ENCODE peak calls at places on chromosomes 4 and X, in eight cellular contexts. I is upper lobe of right lung, N is GM23248, F is transverse colon, J is tibial artery, V is pancreas, W is neural progenitor cell, Z is mammary epithelial cell. Y is an unnamed sample. For H3K36me3, the result is how much of the 10 kb centered on the place peaks cover.

GRCh38 chrX:101417981-101418841 is 10.2 kb downstream of the HNRNPH2 start:
- DNase-seq in I (peak), N (peak), F (peak), J (peak), V (peak), W (peak), Z (no peak), Y (peak)

GRCh38 chr4:104592894-104593470 is 98.3 kb upstream of the CXXC4 start:
- DNase-seq in I (no peak), N (no peak), F (no peak), J (no peak), V (no peak), W (peak), Z (no peak), Y (no peak)

GRCh38 chrX:13463608-13464007 is 105.8 kb upstream of the EGFL6 start:
- DNase-seq in I (no peak), N (peak), F (peak), J (peak), V (no peak), W (no peak), Z (peak), Y (no peak)

GRCh38 chr4:845836-846251 is 19.9 kb upstream of the CPLX1 start:
- DNase-seq in I (no peak), N (peak), F (no peak), J (no peak), V (no peak), W (no peak), Z (no peak), Y (no peak)

GRCh38 chr4:146146918-146147317 is 28.6 kb upstream of the LSM6 start:
- DNase-seq in I (no peak), N (no peak), F (no peak), J (no peak), V (no peak), W (no peak), Z (peak), Y (no peak)

GRCh38 chrX:7552758-7553157 is 290.2 kb upstream of the VCX start:
- DNase-seq in I (no peak), N (peak), F (no peak), J (no peak), V (no peak), W (no peak), Z (no peak), Y (no peak)

GRCh38 chr4:159046683-159047082 is 56.2 kb upstream of the RAPGEF2 start:
- DNase-seq in I (no peak), N (no peak), F (peak), J (no peak), V (no peak), W (no peak), Z (no peak), Y (no peak)

GRCh38 chrX:76796311-76796710 is 368.8 kb downstream of the MAGEE1 start:
- DNase-seq in I (no peak), N (no peak), F (no peak), J (no peak), V (no peak), W (no peak), Z (peak), Y (no peak)

GRCh38 chrX:12330841-12331240 is 192.6 kb downstream of the FRMPD4 start:
- DNase-seq in I (no peak), N (no peak), F (no peak), J (no peak), V (no peak), W (no peak), Z (no peak), Y (no peak)

GRCh38 chr4:99578679-99579078 is 4.1 kb downstream of the MTTP start:
- DNase-seq in I (no peak), N (no peak), F (no peak), J (no peak), V (no peak), W (no peak), Z (no peak), Y (no peak)

GRCh38 chr4:113738251-113738650 is 23.3 kb downstream of the CAMK2D start:
- DNase-seq in I (no peak), N (peak), F (no peak), J (no peak), V (no peak), W (no peak), Z (peak), Y (no peak)

GRCh38 chr4:150501019-150501727 is 80.8 kb upstream of the MAB21L2 start:
- DNase-seq in I (no peak), N (peak), F (no peak), J (no peak), V (no peak), W (no peak), Z (peak), Y (no peak)

GRCh38 chr4:85406185-85406584 is 68.8 kb upstream of the ARHGAP24 start:
- DNase-seq in I (no peak), N (no peak), F (no peak), J (no peak), V (no peak), W (no peak), Z (no peak), Y (no peak)
- H3K36me3 ChIP-seq in I (under half), N (under half), F (under half), J (under half), V (under half), W (under half), Z (under half), Y (under half)

GRCh38 chr4:121789960-121790829 is 10.9 kb upstream of the EXOSC9 start:
- DNase-seq in I (no peak), N (peak), F (no peak), J (no peak), V (no peak), W (no peak), Z (peak), Y (no peak)

GRCh38 chr4:121790976-121791375 is 10.1 kb upstream of the EXOSC9 start:
- DNase-seq in I (no peak), N (no peak), F (no peak), J (no peak), V (no peak), W (no peak), Z (no peak), Y (no peak)

GRCh38 chr4:121792966-121793365 is 8.2 kb upstream of the EXOSC9 start:
- DNase-seq in I (no peak), N (no peak), F (no peak), J (no peak), V (no peak), W (no peak), Z (peak), Y (no peak)

GRCh38 chr4:121789470-121789869 is 11.7 kb upstream of the EXOSC9 start:
- DNase-seq in I (no peak), N (peak), F (no peak), J (no peak), V (no peak), W (no peak), Z (no peak), Y (no peak)

GRCh38 chr4:121791481-121791880 is 9.6 kb upstream of the EXOSC9 start:
- DNase-seq in I (no peak), N (peak), F (no peak), J (no peak), V (no peak), W (no peak), Z (peak), Y (no peak)
- H3K27ac ChIP-seq in I (no peak), N (peak), F (no peak), J (no peak), V (no peak), W (no peak), Z (no peak), Y (no peak)

DNA sequence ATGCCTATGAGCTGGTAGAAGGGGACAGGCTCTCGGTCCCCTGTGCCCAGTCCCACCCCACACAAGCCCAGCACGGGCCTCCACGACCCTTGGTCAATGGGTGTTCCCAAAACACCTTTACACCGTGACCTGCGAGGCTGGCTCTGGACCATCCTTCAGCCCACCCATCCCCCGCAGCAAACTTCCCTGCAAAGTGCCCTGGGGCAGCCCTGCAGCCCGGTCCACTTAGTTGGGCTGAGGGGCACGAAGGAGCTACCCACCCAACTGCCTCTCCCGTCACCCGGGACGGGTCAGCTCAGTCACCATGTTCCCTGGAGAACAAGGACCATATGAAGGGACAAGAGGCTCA is 23.4 kb downstream of the WDR1 start:
- DNase-seq in I (no peak), N (no peak), F (no peak), J (no peak), V (peak), W (no peak), Z (no peak), Y (no peak)
- H3K36me3 ChIP-seq in I (half or more), N (under half), F (under half), J (half or more), V (half or more), W (under half), Z (under half), Y (under half)

GRCh38 chrX:152833378-152833777 is 2.5 kb downstream of the NSDHL start:
- DNase-seq in I (no peak), N (no peak), F (no peak), J (no peak), V (no peak), W (no peak), Z (no peak), Y (no peak)
- H3K27ac ChIP-seq in I (no peak), N (no peak), F (no peak), J (no peak), V (no peak), W (no peak), Z (no peak), Y (no peak)

DNA sequence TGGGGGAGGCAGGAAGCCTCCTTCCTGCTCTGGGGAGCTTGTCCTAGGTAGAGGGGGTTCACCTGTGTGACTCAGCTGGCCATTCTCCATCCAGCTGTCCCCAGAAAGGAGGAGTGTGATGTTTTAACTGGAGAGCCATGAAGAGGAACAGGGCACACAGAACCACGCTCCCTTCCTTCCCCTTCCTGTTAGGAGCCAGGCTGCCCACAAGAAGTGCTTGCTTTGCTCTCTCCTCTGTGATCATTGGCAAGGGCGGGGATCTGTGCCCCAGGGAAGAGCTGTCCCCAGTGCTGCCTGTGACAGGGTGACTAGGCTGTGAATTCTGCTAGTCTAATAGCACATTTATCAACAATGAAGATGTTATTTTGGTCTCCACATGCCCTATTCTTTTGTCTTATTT is 169.6 kb upstream of the GATB start:
- DNase-seq in I (no peak), N (no peak), F (no peak), J (no peak), V (no peak), W (no peak), Z (no peak), Y (no peak)
- H3K36me3 ChIP-seq in I (under half), N (under half), F (under half), J (under half), V (under half), W (under half), Z (under half), Y (under half)

DNA sequence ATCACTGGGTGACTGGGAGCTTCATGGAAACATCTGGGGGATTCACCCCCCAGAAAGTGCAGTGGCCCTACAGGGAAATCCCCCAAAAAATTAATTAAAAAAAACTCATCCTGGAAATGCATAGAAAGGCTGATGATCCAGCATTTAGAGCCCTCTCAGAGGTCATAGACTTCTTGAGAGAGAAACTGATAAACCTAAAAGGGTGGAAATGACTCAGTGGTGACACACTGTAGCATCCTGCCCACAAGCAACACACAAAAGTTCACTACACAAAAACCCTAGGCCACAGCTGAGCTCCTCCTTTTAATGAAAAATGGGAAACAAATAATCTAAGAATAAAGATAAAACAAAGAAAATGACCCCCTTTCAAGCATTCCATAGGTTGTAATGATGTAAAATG is 911.5 kb downstream of the GLUD2 start:
- DNase-seq in I (no peak), N (peak), F (no peak), J (no peak), V (no peak), W (no peak), Z (peak), Y (no peak)
- H3K27ac ChIP-seq in I (no peak), N (no peak), F (no peak), J (no peak), V (no peak), W (no peak), Z (no peak), Y (no peak)

DNA sequence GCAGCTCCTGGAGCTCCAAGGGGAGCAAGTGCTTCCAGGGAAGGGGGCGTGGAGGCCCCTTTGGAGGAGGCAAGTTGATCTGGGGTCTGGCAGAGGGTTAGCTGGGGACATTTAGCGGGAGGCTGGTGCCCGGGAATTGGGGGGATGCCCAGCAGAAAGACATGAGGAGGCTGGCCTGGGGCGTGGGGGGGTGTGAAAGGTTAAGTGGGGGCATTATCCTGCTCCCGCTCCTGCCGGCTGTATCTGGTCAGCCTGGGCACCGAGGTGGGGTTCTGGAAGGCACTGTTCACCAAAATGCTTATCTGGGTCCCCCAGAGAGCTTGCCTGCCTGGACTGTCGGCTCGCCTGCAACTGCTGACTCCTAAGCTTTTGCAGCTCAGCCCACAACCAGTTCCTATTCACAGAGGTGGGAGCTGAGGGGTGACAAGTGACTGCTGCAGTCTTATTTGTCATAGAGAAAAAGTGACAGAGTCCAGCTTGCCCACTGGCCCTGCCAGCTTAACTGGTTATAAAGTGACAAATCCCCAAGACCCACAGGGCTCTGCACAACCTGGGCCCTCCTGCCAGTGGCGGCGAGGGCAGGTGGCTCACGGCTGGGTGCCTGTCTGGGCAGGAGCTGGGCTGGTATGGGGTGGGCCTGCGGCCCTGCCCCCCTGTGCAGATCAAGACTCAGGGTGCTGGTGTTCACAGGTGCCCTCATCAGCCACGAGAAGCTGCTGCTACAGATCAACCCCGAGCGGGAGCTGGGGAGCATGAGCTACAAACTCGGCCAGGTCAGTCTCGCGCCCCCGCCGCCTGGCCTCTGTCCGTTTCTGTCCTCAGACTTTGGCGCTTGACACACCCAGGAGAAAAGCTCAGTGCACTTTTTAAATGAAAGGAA is 23.7 kb upstream of the MSANTD1 start:
- DNase-seq in I (peak), N (no peak), F (no peak), J (peak), V (no peak), W (no peak), Z (no peak), Y (no peak)
- H3K36me3 ChIP-seq in I (half or more), N (under half), F (under half), J (half or more), V (half or more), W (under half), Z (under half), Y (under half)